ENCODE peak calls at places on chromosomes 2 and 18, in ten cellular contexts. R, I, S, Y, X, L, O, D, J and K are unnamed samples.

GRCh38 chr18:41887100-41887499 is 67.9 kb upstream of the PIK3C3 start:
- DNase-seq in X (no peak), S (no peak), O (no peak), L (no peak), I (no peak), D (no peak), Y (no peak), J (no peak), R (no peak), K (peak; percentile 18)

GRCh38 chr2:48812376-48812775 is 56.9 kb upstream of the LHCGR start:
- DNase-seq in D (no peak), X (no peak), S (no peak), Y (no peak), J (no peak), R (no peak), I (no peak), L (no peak), O (no peak), K (no peak)

GRCh38 chr2:215870088-215870490 is 143.3 kb downstream of the MREG start:
- DNase-seq in Y (peak; percentile 72), L (no peak), O (no peak), R (no peak), D (peak; percentile 37), I (peak; percentile 72), X (no peak), J (peak; percentile 71), S (no peak), K (peak; percentile 92)

GRCh38 chr2:43112155-43112554 is 114.3 kb downstream of the ZFP36L2 start:
- DNase-seq in I (no peak), S (no peak), Y (no peak), O (no peak), L (no peak), D (no peak), R (no peak), X (no peak), J (no peak), K (no peak)

GRCh38 chr2:56224316-56224715 is 40.5 kb downstream of the CCDC85A start:
- DNase-seq in L (no peak), Y (no peak), O (no peak), J (no peak), D (no peak), X (no peak), S (no peak), I (peak; percentile 32), R (no peak), K (peak; percentile 71)

GRCh38 chr2:232875256-232876070 is 5.4 kb downstream of the SNORC start:
- DNase-seq in I (no peak), D (no peak), R (no peak), S (peak; percentile 45), L (no peak), O (peak; percentile 52), Y (no peak), X (no peak), J (no peak), K (no peak)

GRCh38 chr2:48883661-48884060 is 128.1 kb upstream of the LHCGR start:
- DNase-seq in Y (peak; percentile 10), O (no peak), I (no peak), J (no peak), L (no peak), S (no peak), R (no peak), D (no peak), X (no peak), K (no peak)

GRCh38 chr18:79476918-79477685 is 81.4 kb downstream of the NFATC1 start:
- DNase-seq in S (no peak), R (no peak), D (no peak), Y (no peak), X (no peak), L (peak; percentile 55), O (peak; percentile 15), J (peak; percentile 2), I (no peak), K (no peak)

GRCh38 chr2:202911513-202912341 is at the start of the genes CARF and WDR12:
- DNase-seq in D (peak; percentile 97), L (peak; percentile 94), Y (peak; percentile 95), I (peak; percentile 96), X (peak; percentile 88), J (peak; percentile 93), R (peak; percentile 94), O (peak; percentile 95), S (peak; percentile 95), K (peak; percentile 91)

GRCh38 chr2:202908186-202908585 is 3.3 kb downstream of the WDR12 start:
- DNase-seq in R (no peak), Y (no peak), S (no peak), L (no peak), I (no peak), X (no peak), J (no peak), O (no peak), D (no peak), K (no peak)

GRCh38 chr2:202911203-202911512 is 315 bp downstream of the WDR12 start:
- DNase-seq in S (no peak), L (no peak), Y (no peak), D (no peak), R (no peak), J (no peak), O (no peak), X (no peak), I (no peak), K (no peak)

GRCh38 chr2:202910687-202911086 is 786 bp downstream of the WDR12 start:
- DNase-seq in I (no peak), S (no peak), O (no peak), D (no peak), R (no peak), X (no peak), L (no peak), J (no peak), Y (no peak), K (no peak)

GRCh38 chr2:202909394-202910192 is 1.9 kb downstream of the WDR12 start:
- DNase-seq in O (no peak), I (peak; percentile 34), R (no peak), S (no peak), Y (no peak), D (no peak), X (no peak), L (no peak), J (no peak), K (peak; percentile 13)
- H3K4me3 ChIP-seq in O (peak overlapping the region; percentile 67), I (peak overlapping the region; percentile 86), R (no peak overlapping the region), S (no peak overlapping the region), Y (no peak overlapping the region), D (peak overlapping the region; percentile 99), X (no peak overlapping the region), L (peak overlapping the region; percentile 88), J (peak overlapping the region; percentile 98), K (no peak overlapping the region)

DNA sequence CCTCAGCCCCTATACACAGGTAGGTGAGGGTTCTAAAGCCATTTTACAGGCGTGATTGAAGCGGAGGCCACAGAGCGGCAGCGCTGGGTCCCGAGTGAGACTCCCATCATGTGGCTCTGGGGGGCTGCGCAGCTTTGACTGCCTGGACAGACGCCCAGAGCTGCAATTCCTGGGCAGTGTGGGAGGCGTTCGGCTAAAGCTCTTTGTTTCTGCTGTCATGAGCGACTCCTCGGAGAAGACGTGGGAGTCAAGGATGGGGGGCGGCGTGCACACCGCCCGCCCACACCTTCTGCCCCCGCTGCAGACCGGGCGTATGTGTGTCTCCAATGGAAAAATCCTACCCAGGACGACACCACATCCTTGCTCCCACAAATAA is 867 bp upstream of the LBH start:
- DNase-seq in S (no peak), J (no peak), Y (peak; percentile 64), R (peak; percentile 77), O (no peak), X (no peak), I (peak; percentile 76), L (peak; percentile 41), D (peak; percentile 47), K (no peak)
- TF ChIP-seq CTCF in S (no peak), J (no peak), Y (peak; percentile 14), R (no peak), O (no peak), X (peak; percentile 14), I (no peak), L (peak; percentile 21), D (peak; percentile 27), K (no peak)

GRCh38 chr2:110659248-110659647 is 18.6 kb downstream of the BUB1 start:
- DNase-seq in J (no peak), R (no peak), I (peak; percentile 16), D (peak; percentile 29), Y (peak; percentile 49), S (no peak), X (no peak), O (no peak), L (no peak), K (peak; percentile 41)

GRCh38 chr2:110653861-110654260 is 24.0 kb downstream of the BUB1 start:
- DNase-seq in X (no peak), D (no peak), Y (no peak), S (no peak), O (no peak), R (no peak), L (no peak), I (no peak), J (no peak), K (no peak)

GRCh38 chr2:110660558-110660957 is 17.3 kb downstream of the BUB1 start:
- DNase-seq in I (no peak), Y (no peak), D (no peak), S (no peak), R (no peak), O (no peak), J (no peak), X (no peak), L (no peak), K (no peak)

GRCh38 chr2:110655701-110656100 is 22.2 kb downstream of the BUB1 start:
- DNase-seq in I (peak; percentile 50), J (no peak), S (no peak), R (no peak), X (no peak), Y (peak; percentile 60), O (no peak), D (peak; percentile 27), L (no peak), K (peak; percentile 61)

GRCh38 chr2:110657721-110658305 is 20.1 kb downstream of the BUB1 start:
- DNase-seq in O (no peak), I (no peak), X (no peak), D (no peak), L (no peak), J (no peak), Y (no peak), R (no peak), S (peak; percentile 44), K (no peak)
- H3K4me3 ChIP-seq in O (no peak overlapping the region), I (no peak overlapping the region), X (no peak overlapping the region), D (no peak overlapping the region), L (no peak overlapping the region), J (no peak overlapping the region), Y (no peak overlapping the region), R (no peak overlapping the region), S (peak overlapping the region; percentile 23), K (no peak overlapping the region)

GRCh38 chr2:9288681-9289338 is 82.2 kb downstream of the ASAP2 start:
- DNase-seq in S (no peak), O (no peak), D (peak; percentile 18), Y (peak; percentile 44), L (no peak), X (no peak), R (no peak), J (peak; percentile 44), I (peak; percentile 44), K (peak; percentile 61)

GRCh38 chr2:9288233-9288632 is 81.6 kb downstream of the ASAP2 start:
- DNase-seq in R (no peak), O (no peak), S (no peak), Y (peak; percentile 93), D (peak; percentile 93), I (peak; percentile 78), J (peak; percentile 95), L (no peak), X (peak; percentile 67), K (peak; percentile 83)

GRCh38 chr2:9286553-9287399 is 80.2 kb downstream of the ASAP2 start:
- DNase-seq in J (peak; percentile 87), X (no peak), L (no peak), D (no peak), I (no peak), O (no peak), Y (peak; percentile 21), S (no peak), R (no peak), K (peak; percentile 43)

GRCh38 chr2:9285921-9286320 is 79.3 kb downstream of the ASAP2 start:
- DNase-seq in Y (no peak), J (peak; percentile 16), S (no peak), I (no peak), D (peak; percentile 30), O (no peak), R (no peak), L (no peak), X (no peak), K (no peak)

DNA sequence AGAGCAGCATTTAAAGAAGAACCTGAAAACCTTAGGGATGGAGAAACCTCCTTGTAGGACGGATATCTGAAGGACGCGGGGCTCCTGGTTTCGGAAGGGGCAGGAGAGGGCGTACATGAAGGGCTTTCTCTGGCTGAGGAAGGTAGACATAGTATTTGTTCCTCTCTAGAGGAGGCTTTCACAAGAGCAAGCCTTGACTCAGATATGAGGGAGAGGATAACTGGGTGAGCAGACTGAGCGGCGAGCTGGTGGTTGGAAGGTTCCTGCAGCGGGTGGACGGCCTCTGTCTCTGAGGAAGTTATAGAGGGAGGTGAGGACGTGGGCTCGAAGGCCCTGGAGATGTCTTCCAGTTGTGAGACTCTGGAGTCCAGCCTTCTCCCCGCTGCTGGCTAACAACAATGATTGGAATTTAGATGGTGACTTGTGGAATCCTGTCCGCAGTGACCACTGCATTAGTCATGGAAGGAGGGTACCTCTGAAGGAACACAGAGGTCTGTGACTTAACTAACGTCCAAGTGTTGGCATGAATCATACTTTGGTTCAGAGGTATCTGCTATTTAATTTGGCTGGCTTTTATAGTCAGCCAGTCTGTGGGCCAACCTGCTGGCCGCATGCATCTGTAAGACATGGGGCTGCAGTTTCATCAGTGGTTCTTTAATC is 80.9 kb downstream of the ASAP2 start:
- DNase-seq in O (no peak), L (no peak), J (peak; percentile 99), I (peak; percentile 97), R (no peak), Y (peak; percentile 99), S (no peak), D (peak; percentile 98), X (peak; percentile 89), K (peak; percentile 100)
- TF ChIP-seq CTCF in O (no peak), L (no peak), J (no peak), I (no peak), R (no peak), Y (peak; percentile 24), S (no peak), D (no peak), X (no peak), K (peak; percentile 33)